ENCODE peak calls at places on chromosomes 6 and 20, in four cellular contexts. One of them, this sample, is unnamed.

GRCh38 chr6:135566311-135567068 is 69.0 kb upstream of the AHI1 start:
- DNase-seq in neural progenitor cell: no peak
- DNase-seq in IMR-90: no peak
- DNase-seq in endodermal cell: no peak
- DNase-seq in this sample: no peak

GRCh38 chr20:34954905-34955231 is 738 bp downstream of the GSS start:
- DNase-seq in neural progenitor cell: no peak
- DNase-seq in endodermal cell: peak; percentile 67
- DNase-seq in IMR-90: peak; percentile 42
- DNase-seq in this sample: no peak

GRCh38 chr6:73734843-73735453 is 38.9 kb downstream of the CD109 start:
- DNase-seq in IMR-90: peak; percentile 24
- DNase-seq in endodermal cell: no peak
- DNase-seq in neural progenitor cell: no peak
- DNase-seq in this sample: no peak

GRCh38 chr6:80094017-80094416 is 12.5 kb upstream of the BCKDHB start:
- DNase-seq in IMR-90: peak; percentile 21
- DNase-seq in neural progenitor cell: peak; percentile 23
- DNase-seq in endodermal cell: no peak
- DNase-seq in this sample: no peak

GRCh38 chr6:106097368-106098231 is 11.5 kb downstream of the PRDM1 start:
- DNase-seq in IMR-90: peak; percentile 63
- DNase-seq in neural progenitor cell: no peak
- DNase-seq in endodermal cell: no peak
- DNase-seq in this sample: no peak

GRCh38 chr6:166615059-166615770 is 11.8 kb downstream of the RPS6KA2 start:
- DNase-seq in endodermal cell: peak; percentile 56
- DNase-seq in neural progenitor cell: no peak
- DNase-seq in IMR-90: no peak
- DNase-seq in this sample: no peak

GRCh38 chr6:150600302-150601017 is 775 bp downstream of the PLEKHG1 start:
- DNase-seq in endodermal cell: peak; percentile 92
- DNase-seq in IMR-90: peak; percentile 26
- DNase-seq in neural progenitor cell: peak; percentile 96
- DNase-seq in this sample: peak; percentile 83

GRCh38 chr6:145866449-145867401 is 52.1 kb upstream of the FBXO30 start:
- DNase-seq in endodermal cell: no peak
- DNase-seq in neural progenitor cell: no peak
- DNase-seq in IMR-90: no peak
- DNase-seq in this sample: no peak

GRCh38 chr20:35146299-35146921 is 726 bp downstream of the EDEM2 start:
- DNase-seq in IMR-90: no peak
- DNase-seq in neural progenitor cell: peak; percentile 65
- DNase-seq in endodermal cell: peak; percentile 82
- DNase-seq in this sample: peak; percentile 56

GRCh38 chr6:52013035-52013434 is 74.4 kb downstream of the PKHD1 start:
- DNase-seq in endodermal cell: no peak
- DNase-seq in neural progenitor cell: no peak
- DNase-seq in IMR-90: no peak
- DNase-seq in this sample: no peak

GRCh38 chr6:6890400-6890858 is 217.3 kb upstream of the RREB1 start:
- DNase-seq in IMR-90: no peak
- DNase-seq in endodermal cell: peak; percentile 84
- DNase-seq in neural progenitor cell: peak; percentile 57
- DNase-seq in this sample: peak; percentile 59

GRCh38 chr6:41449399-41450245 is 96.6 kb upstream of the FOXP4 start:
- DNase-seq in neural progenitor cell: no peak
- DNase-seq in IMR-90: no peak
- DNase-seq in endodermal cell: peak; percentile 36
- DNase-seq in this sample: no peak

GRCh38 chr6:33049323-33049722 is 24.1 kb downstream of the HLA-DPA1 start:
- DNase-seq in neural progenitor cell: peak; percentile 17
- DNase-seq in endodermal cell: peak; percentile 52
- DNase-seq in IMR-90: no peak
- DNase-seq in this sample: peak; percentile 39

GRCh38 chr6:72739368-72739779 is 117.5 kb downstream of the KCNQ5 start:
- DNase-seq in neural progenitor cell: no peak
- DNase-seq in IMR-90: no peak
- DNase-seq in endodermal cell: no peak
- DNase-seq in this sample: no peak

GRCh38 chr6:119608994-119609393 is 259.4 kb upstream of the MAN1A1 start:
- DNase-seq in endodermal cell: peak; percentile 67
- DNase-seq in IMR-90: no peak
- DNase-seq in neural progenitor cell: no peak
- DNase-seq in this sample: peak; percentile 34

GRCh38 chr6:125906158-125906998 is 50.2 kb upstream of the HINT3 start:
- DNase-seq in endodermal cell: peak; percentile 90
- DNase-seq in neural progenitor cell: peak; percentile 72
- DNase-seq in IMR-90: peak; percentile 27
- DNase-seq in this sample: peak; percentile 72

GRCh38 chr6:161272600-161273355 is 1.1 kb downstream of the AGPAT4 start:
- DNase-seq in IMR-90: peak; percentile 59
- DNase-seq in neural progenitor cell: peak; percentile 80
- DNase-seq in endodermal cell: peak; percentile 82
- DNase-seq in this sample: peak; percentile 46

GRCh38 chr6:161273356-161273751 is 507 bp downstream of the AGPAT4 start:
- DNase-seq in endodermal cell: no peak
- DNase-seq in IMR-90: peak; percentile 48
- DNase-seq in neural progenitor cell: no peak
- DNase-seq in this sample: no peak

GRCh38 chr6:161271343-161272019 is 2.4 kb downstream of the AGPAT4 start:
- DNase-seq in neural progenitor cell: peak; percentile 46
- DNase-seq in endodermal cell: no peak
- DNase-seq in IMR-90: no peak
- DNase-seq in this sample: no peak

GRCh38 chr6:161274488-161274858 is 612 bp upstream of the AGPAT4 start:
- DNase-seq in neural progenitor cell: no peak
- DNase-seq in IMR-90: no peak
- DNase-seq in endodermal cell: no peak
- DNase-seq in this sample: no peak

DNA sequence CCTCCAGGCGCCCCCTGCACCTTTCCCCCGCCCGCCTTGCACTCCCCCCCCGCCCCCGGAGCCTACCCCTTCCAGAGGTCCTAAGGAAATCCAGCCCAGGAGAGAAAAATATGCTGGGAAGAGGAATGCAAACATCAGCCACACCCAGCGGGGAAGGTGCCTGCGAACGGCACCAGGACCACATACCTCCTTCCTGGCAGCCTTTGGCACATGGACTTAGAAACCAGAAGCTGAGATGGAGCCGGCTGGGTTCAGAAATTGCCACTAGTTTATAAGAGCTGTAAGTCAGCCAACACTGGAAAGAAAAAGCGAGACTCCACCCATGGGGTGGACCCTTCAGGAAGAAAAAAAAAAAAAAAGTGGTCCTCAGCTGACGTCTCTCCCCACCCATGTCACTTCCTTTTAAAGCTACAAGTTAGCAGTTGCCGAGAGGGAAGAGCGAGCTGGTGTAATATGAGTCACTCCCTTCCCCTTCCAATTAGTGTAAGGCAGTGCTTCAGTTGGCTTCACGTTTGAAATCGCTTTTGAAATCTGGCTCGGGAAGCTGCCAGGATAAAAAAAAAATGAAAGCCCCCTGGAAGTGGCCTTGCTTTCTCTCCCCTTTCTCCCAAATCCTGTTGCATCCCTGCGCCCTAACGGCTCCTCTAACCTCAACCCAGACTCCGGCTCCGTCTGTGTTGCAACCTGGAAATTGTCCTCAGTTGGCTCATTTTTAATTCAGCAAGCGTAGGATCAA is at the start of gene AGPAT4:
- DNase-seq in IMR-90: peak; percentile 98
- DNase-seq in neural progenitor cell: peak; percentile 94
- DNase-seq in endodermal cell: peak; percentile 90
- DNase-seq in this sample: peak; percentile 89
- H3K9ac ChIP-seq in IMR-90: peak within 1 kb of the TSS; percentile 90
- H3K9ac ChIP-seq in neural progenitor cell: peak within 1 kb of the TSS; percentile 60
- H3K9ac ChIP-seq in endodermal cell: peak within 1 kb of the TSS; percentile 90
- H3K9ac ChIP-seq in this sample: peak within 1 kb of the TSS; percentile 75

GRCh38 chr6:5671604-5672559 is 334.8 kb downstream of the NRN1 start:
- DNase-seq in endodermal cell: peak; percentile 67
- DNase-seq in neural progenitor cell: no peak
- DNase-seq in IMR-90: no peak
- DNase-seq in this sample: no peak

GRCh38 chr6:5673016-5673415 is 333.7 kb downstream of the NRN1 start:
- DNase-seq in endodermal cell: peak; percentile 49
- DNase-seq in IMR-90: no peak
- DNase-seq in neural progenitor cell: no peak
- DNase-seq in this sample: no peak

GRCh38 chr6:5671162-5671561 is 335.6 kb downstream of the NRN1 start:
- DNase-seq in neural progenitor cell: no peak
- DNase-seq in endodermal cell: peak; percentile 42
- DNase-seq in IMR-90: peak; percentile 71
- DNase-seq in this sample: no peak

GRCh38 chr6:5674141-5674540 is 332.6 kb downstream of the NRN1 start:
- DNase-seq in neural progenitor cell: no peak
- DNase-seq in IMR-90: no peak
- DNase-seq in endodermal cell: no peak
- DNase-seq in this sample: no peak

GRCh38 chr6:5672581-5673011 is 334.1 kb downstream of the NRN1 start:
- DNase-seq in IMR-90: peak; percentile 90
- DNase-seq in neural progenitor cell: peak; percentile 25
- DNase-seq in endodermal cell: peak; percentile 49
- DNase-seq in this sample: peak; percentile 36
- H3K9ac ChIP-seq in IMR-90: no peak overlapping the region
- H3K9ac ChIP-seq in neural progenitor cell: no peak overlapping the region
- H3K9ac ChIP-seq in endodermal cell: no peak overlapping the region
- H3K9ac ChIP-seq in this sample: no peak overlapping the region

GRCh38 chr20:44649976-44650375 is 1.5 kb downstream of the ADA start:
- DNase-seq in IMR-90: no peak
- DNase-seq in neural progenitor cell: no peak
- DNase-seq in endodermal cell: peak; percentile 45
- DNase-seq in this sample: no peak
- H3K9ac ChIP-seq in IMR-90: no peak overlapping the region
- H3K9ac ChIP-seq in neural progenitor cell: no peak overlapping the region
- H3K9ac ChIP-seq in endodermal cell: no peak overlapping the region
- H3K9ac ChIP-seq in this sample: no peak overlapping the region

GRCh38 chr6:31395832-31396231 is 7.6 kb upstream of the MICA start:
- DNase-seq in endodermal cell: no peak
- DNase-seq in neural progenitor cell: no peak
- DNase-seq in IMR-90: no peak
- DNase-seq in this sample: no peak
- H3K9ac ChIP-seq in endodermal cell: no peak overlapping the region
- H3K9ac ChIP-seq in neural progenitor cell: no peak overlapping the region
- H3K9ac ChIP-seq in IMR-90: no peak overlapping the region
- H3K9ac ChIP-seq in this sample: no peak overlapping the region

DNA sequence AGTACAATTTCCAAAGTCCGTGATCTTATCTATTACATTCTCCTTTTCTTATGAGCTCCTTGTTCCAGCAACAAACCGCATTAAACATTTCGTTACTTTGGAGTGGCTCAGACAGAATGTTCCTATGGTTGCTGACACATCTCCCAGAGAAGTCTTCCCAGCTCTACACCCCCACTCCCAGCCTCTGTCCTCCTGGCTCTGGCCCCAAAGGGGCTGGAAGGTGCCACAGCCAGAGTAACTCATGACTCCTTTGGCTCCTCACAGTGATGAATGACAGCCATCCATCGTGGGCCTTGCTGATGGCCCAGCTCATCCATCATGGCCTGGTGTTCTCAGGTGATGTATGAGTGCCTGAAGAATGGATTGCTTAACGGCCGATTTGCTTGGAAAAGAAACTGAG is 203.0 kb downstream of the DHX35 start:
- DNase-seq in neural progenitor cell: no peak
- DNase-seq in IMR-90: no peak
- DNase-seq in endodermal cell: no peak
- DNase-seq in this sample: no peak
- H3K9ac ChIP-seq in neural progenitor cell: no peak overlapping the region
- H3K9ac ChIP-seq in IMR-90: no peak overlapping the region
- H3K9ac ChIP-seq in endodermal cell: no peak overlapping the region
- H3K9ac ChIP-seq in this sample: no peak overlapping the region

This sample was measured in H9.